ENCODE peak calls at places on chromosomes 12 and 14, in eight cellular contexts. B is heart right ventricle; D is brain microvascular endothelial cell; K is CD8-positive, alpha-beta T cell; A is neural progenitor cell; U is lower leg skin; E is foreskin fibroblast; P is astrocyte. G is an unnamed sample.

GRCh38 chr14:49512147-49512551 is 74.0 kb downstream of the RPS29 start:
- DNase-seq in B (no peak), D (peak), K (no peak), A (no peak), U (no peak), E (peak), P (peak), G (no peak)

GRCh38 chr12:93679308-93679933 is 2.2 kb downstream of the CRADD start:
- DNase-seq in B (peak), D (no peak), K (no peak), A (no peak), U (no peak), E (no peak), P (no peak), G (peak)

GRCh38 chr14:67564236-67564635 is 31.1 kb downstream of the PLEKHH1 start:
- DNase-seq in B (no peak), D (no peak), K (no peak), A (no peak), U (no peak), E (no peak), P (no peak), G (no peak)

GRCh38 chr14:105013150-105013787 is 7.6 kb downstream of the CDCA4 start:
- DNase-seq in B (peak), D (no peak), K (no peak), A (no peak), U (no peak), E (peak), P (no peak), G (no peak)

GRCh38 chr12:114691196-114691595 is 7.2 kb upstream of the TBX3 start:
- DNase-seq in B (no peak), D (no peak), K (no peak), A (peak), U (no peak), E (peak), P (no peak), G (no peak)

GRCh38 chr14:94447986-94448808 is 4.4 kb downstream of the SERPINA11 start:
- DNase-seq in B (no peak), D (no peak), K (no peak), A (no peak), U (no peak), E (no peak), P (no peak), G (no peak)

GRCh38 chr12:101620762-101621133 is 26.0 kb downstream of the MYBPC1 start:
- DNase-seq in B (no peak), D (no peak), K (no peak), A (no peak), U (no peak), E (no peak), P (no peak), G (no peak)

GRCh38 chr14:76920572-76921175 is 94.5 kb downstream of the LRRC74A start:
- DNase-seq in B (no peak), D (no peak), K (no peak), A (peak), U (no peak), E (no peak), P (peak), G (no peak)

GRCh38 chr14:98189077-98189476 is 1082.9 kb downstream of the BCL11B start:
- DNase-seq in B (no peak), D (no peak), K (no peak), A (no peak), U (no peak), E (no peak), P (no peak), G (no peak)

GRCh38 chr14:46250113-46250703 is 401.4 kb downstream of the RPL10L start:
- DNase-seq in B (no peak), D (peak), K (no peak), A (peak), U (no peak), E (peak), P (no peak), G (no peak)

GRCh38 chr14:21802441-21802840 is 128.8 kb upstream of the OR4E1 start:
- DNase-seq in B (no peak), D (no peak), K (no peak), A (no peak), U (no peak), E (no peak), P (no peak), G (no peak)

GRCh38 chr14:80316426-80316825 is 105.1 kb upstream of the DIO2 start:
- DNase-seq in B (no peak), D (peak), K (no peak), A (no peak), U (no peak), E (peak), P (peak), G (no peak)

GRCh38 chr12:102326987-102327386 is 129.4 kb upstream of the PMCH start:
- DNase-seq in B (no peak), D (no peak), K (no peak), A (no peak), U (no peak), E (no peak), P (no peak), G (no peak)

GRCh38 chr12:46958093-46958492 is 121.3 kb upstream of the PCED1B start:
- DNase-seq in B (no peak), D (no peak), K (no peak), A (no peak), U (no peak), E (no peak), P (no peak), G (no peak)

GRCh38 chr12:40718878-40719372 is 26.7 kb downstream of the CNTN1 start:
- DNase-seq in B (no peak), D (no peak), K (no peak), A (no peak), U (no peak), E (no peak), P (no peak), G (no peak)

GRCh38 chr12:4112734-4113396 is 160.7 kb upstream of the CCND2 start:
- DNase-seq in B (no peak), D (peak), K (no peak), A (no peak), U (no peak), E (peak), P (no peak), G (no peak)

GRCh38 chr12:123094349-123095073 is 56.4 kb downstream of the PITPNM2 start:
- DNase-seq in B (peak), D (peak), K (no peak), A (no peak), U (no peak), E (peak), P (peak), G (no peak)

GRCh38 chr12:105092336-105092735 is 8.1 kb upstream of the ALDH1L2 start:
- DNase-seq in B (no peak), D (no peak), K (no peak), A (peak), U (no peak), E (no peak), P (no peak), G (no peak)

GRCh38 chr14:70885343-70886014 is 21.8 kb upstream of the PCNX1 start:
- DNase-seq in B (no peak), D (no peak), K (no peak), A (no peak), U (no peak), E (no peak), P (no peak), G (no peak)

GRCh38 chr14:35963209-35963608 is 137.1 kb downstream of the BRMS1L start:
- DNase-seq in B (no peak), D (no peak), K (no peak), A (peak), U (no peak), E (no peak), P (no peak), G (no peak)

GRCh38 chr12:32005496-32006125 is 46.4 kb downstream of the RESF1 start:
- DNase-seq in B (no peak), D (no peak), K (no peak), A (no peak), U (no peak), E (no peak), P (peak), G (no peak)

GRCh38 chr12:94649349-94650142 is 811 bp downstream of the TMCC3 start:
- DNase-seq in B (peak), D (peak), K (peak), A (peak), U (no peak), E (peak), P (peak), G (peak)

GRCh38 chr12:76552343-76552938 is 7.1 kb downstream of the OSBPL8 start:
- DNase-seq in B (no peak), D (no peak), K (no peak), A (no peak), U (no peak), E (no peak), P (peak), G (no peak)

GRCh38 chr14:94707494-94707893 is 62.4 kb downstream of the GSC start:
- DNase-seq in B (no peak), D (no peak), K (no peak), A (peak), U (no peak), E (no peak), P (no peak), G (no peak)

GRCh38 chr12:593396-593976 is 69.8 kb downstream of the NINJ2 start:
- DNase-seq in B (no peak), D (no peak), K (no peak), A (no peak), U (peak), E (no peak), P (no peak), G (no peak)

GRCh38 chr14:33685698-33686097 is 265.2 kb downstream of the EGLN3 start:
- DNase-seq in B (no peak), D (no peak), K (no peak), A (no peak), U (no peak), E (no peak), P (no peak), G (no peak)

GRCh38 chr14:70641548-70642312 is at the start of gene TTC9:
- DNase-seq in B (peak), D (no peak), K (peak), A (peak), U (no peak), E (peak), P (no peak), G (no peak)

GRCh38 chr14:89955418-89956293 is at the start of gene TDP1:
- DNase-seq in B (peak), D (peak), K (peak), A (peak), U (peak), E (peak), P (peak), G (peak)

GRCh38 chr14:100332797-100333196 is 9.7 kb downstream of the SLC25A47 start:
- DNase-seq in B (no peak), D (no peak), K (no peak), A (no peak), U (no peak), E (no peak), P (no peak), G (no peak)

GRCh38 chr12:18492372-18493025 is 231.2 kb downstream of the PIK3C2G start:
- DNase-seq in B (no peak), D (peak), K (no peak), A (no peak), U (no peak), E (peak), P (peak), G (no peak)

DNA sequence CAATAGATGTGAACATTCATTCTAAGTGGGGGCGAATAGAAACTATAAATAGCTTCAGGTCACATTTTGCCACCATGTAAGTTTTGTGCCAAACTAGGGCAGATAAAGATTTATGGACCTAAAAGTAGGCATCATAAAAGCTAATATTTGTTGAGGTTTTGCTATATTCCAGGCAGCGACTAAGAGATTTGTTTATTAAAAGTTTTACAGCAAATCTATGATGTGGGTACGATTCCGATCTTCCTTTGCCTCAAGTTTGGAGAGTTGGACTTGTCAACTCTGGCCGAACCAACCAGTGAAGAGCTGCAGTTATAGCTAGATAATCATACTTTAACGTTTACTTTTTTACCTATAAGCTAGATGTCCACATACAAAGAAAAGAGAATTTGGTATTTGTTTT is 1.6 kb downstream of the MAPK1IP1L start:
- DNase-seq in B (no peak), D (no peak), K (no peak), A (no peak), U (no peak), E (no peak), P (no peak), G (no peak)
- H3K4me3 ChIP-seq in B (peak), D (peak), K (peak), A (peak), U (no peak), E (peak), P (peak), G (peak)

DNA sequence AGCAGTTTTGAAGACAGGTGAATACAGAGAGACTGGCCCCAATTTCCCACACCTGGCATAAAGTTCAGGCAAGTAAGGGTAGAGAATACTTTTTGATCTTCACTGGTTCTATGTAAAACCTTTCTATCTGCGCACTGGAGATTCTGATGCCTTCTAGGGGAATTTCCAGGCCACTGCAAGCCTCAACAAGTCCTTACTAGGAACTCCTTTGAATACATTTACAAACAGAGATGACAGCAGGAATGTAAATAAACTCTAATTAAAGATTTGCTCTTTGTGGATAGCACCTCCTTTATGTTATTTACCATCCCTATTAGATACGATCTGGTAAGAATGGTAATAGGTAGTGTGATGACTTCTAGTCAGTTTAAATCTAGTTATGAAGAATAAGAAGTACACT is 69.2 kb downstream of the NTN4 start:
- DNase-seq in B (no peak), D (no peak), K (no peak), A (peak), U (no peak), E (no peak), P (no peak), G (no peak)
- TF ChIP-seq CTCF in B (peak), D (peak), K (no peak), A (peak), U (no peak), E (peak), P (no peak), G (no peak)

DNA sequence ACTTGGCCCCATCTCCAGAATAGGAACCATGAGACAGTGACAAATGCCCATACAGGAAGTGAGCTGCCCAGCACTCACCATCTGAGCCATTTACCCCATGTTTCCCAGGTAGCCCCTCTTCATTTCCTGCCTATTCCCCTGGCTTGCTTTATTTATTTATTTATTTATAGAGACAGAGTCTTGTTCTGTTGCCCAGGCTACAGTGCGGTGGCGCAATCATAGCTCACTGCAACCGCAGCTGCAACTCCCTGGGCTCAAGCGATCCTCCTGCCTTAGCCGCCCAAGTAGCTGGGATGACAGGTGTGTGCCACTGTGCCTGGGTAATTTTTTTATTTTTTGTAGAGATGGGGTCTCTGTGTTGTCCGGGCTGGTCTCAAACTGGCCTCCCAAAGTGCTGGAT is 71.3 kb downstream of the RIN3 start:
- DNase-seq in B (no peak), D (no peak), K (no peak), A (no peak), U (no peak), E (no peak), P (no peak), G (no peak)
- H3K4me3 ChIP-seq in B (no peak), D (no peak), K (no peak), A (no peak), U (no peak), E (no peak), P (no peak), G (no peak)

DNA sequence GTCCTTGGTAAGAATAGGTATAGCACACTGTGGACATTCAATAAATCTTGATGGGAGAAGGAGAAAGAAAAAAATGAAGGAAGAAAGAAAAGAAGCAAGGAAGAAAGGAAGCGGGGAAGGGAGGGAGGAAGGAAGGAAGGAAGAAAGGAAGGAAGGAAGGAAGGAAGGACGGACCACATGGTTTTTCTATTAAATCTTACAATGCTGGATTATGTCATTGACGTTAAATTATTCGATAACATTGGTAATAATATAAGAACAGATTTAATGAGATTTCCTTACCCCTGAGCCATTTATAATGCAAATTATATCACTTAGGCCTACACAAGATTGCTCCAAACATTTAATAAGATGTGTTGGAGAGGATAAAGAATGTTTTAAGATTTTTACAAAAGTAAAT is 124.9 kb upstream of the SYT1 start:
- DNase-seq in B (no peak), D (no peak), K (no peak), A (no peak), U (no peak), E (no peak), P (no peak), G (no peak)
- TF ChIP-seq CTCF in B (no peak), D (no peak), K (no peak), A (no peak), U (no peak), E (no peak), P (no peak), G (no peak)

DNA sequence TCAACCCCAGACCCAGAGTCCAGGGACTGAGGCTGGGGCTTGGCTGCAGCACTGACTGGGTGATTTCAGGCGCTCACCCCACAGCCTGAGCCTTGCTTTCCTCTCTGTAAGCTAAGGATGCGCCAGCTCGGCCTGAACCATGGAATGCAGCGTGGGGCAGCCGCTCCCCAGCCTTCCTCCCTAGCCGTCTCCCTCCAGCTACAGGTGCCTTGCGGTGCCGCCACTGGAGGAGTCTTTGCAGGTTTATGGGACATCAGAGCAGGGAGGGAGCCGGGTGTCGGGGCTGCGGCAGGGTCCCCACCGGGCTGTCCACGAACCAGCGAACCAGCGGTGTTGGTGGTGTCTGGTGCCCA is 19.4 kb downstream of the PPP2R5C start:
- DNase-seq in B (no peak), D (no peak), K (no peak), A (peak), U (no peak), E (peak), P (no peak), G (no peak)
- H3K4me3 ChIP-seq in B (peak), D (no peak), K (peak), A (peak), U (no peak), E (no peak), P (no peak), G (peak)

GRCh38 chr12:129245769-129246168 is 392.5 kb downstream of the GLT1D1 start:
- DNase-seq in B (no peak), D (no peak), K (no peak), A (no peak), U (no peak), E (no peak), P (no peak), G (no peak)
- TF ChIP-seq CTCF in B (no peak), D (no peak), K (no peak), A (no peak), U (no peak), E (no peak), P (no peak), G (no peak)

DNA sequence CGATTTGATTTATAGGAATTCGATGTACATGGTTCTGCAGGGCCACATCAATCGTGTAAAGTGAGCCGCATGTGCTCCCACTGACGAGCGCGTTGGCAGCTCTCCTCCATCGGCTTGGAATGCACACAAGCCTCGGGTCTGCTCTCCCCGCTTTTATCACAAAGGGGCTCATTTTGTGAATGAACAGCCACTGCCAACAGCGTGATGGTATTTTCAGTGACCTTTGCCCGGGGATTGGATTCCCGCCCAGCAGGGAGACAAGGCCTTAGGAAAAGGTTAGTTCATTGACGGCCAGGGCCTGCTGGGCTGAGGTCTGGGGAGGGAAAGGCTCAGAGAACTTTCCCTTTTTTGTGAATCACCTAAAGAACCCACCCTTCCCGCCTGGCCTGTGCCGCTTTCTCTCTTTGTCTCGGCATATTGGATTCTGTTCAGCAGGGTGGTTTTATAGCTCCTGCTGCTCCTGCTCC is 232.1 kb downstream of the MSRB3 start:
- DNase-seq in B (peak), D (no peak), K (no peak), A (peak), U (no peak), E (no peak), P (peak), G (peak)
- H3K4me3 ChIP-seq in B (no peak), D (no peak), K (no peak), A (peak), U (no peak), E (no peak), P (no peak), G (no peak)

GRCh38 chr12:130263025-130263424 is 74.7 kb upstream of the PIWIL1 start:
- DNase-seq in B (no peak), D (no peak), K (no peak), A (no peak), U (peak), E (no peak), P (no peak), G (no peak)

GRCh38 chr12:130263996-130264395 is 73.7 kb upstream of the PIWIL1 start:
- DNase-seq in B (no peak), D (no peak), K (no peak), A (no peak), U (peak), E (no peak), P (no peak), G (no peak)

DNA sequence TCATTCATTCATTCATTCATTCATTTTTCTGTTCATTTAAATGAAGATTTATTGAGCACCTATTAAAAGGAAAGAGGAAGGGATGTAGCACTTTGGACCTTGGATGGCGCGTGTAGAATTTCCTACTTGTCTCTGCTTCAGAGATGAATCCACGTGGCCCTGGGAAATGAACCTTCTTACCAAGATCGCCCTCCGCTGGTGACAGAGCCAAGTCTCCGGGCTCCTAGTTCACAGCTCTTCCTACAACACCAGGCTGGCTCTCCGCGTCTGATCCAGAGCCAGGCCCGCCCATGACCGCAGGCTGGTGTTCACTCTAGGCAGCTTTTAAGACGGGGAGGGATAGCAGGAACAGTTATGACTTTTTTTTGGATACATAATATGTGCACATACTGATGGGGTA is 70.9 kb upstream of the PIWIL1 start:
- DNase-seq in B (no peak), D (no peak), K (no peak), A (peak), U (peak), E (no peak), P (no peak), G (no peak)
- TF ChIP-seq CTCF in B (no peak), D (no peak), K (no peak), A (peak), U (no peak), E (no peak), P (no peak), G (no peak)

GRCh38 chr12:10098762-10099161 is at the start of gene CLEC1A:
- DNase-seq in B (peak), D (no peak), K (no peak), A (peak), U (no peak), E (no peak), P (no peak), G (no peak)
- H3K4me3 ChIP-seq in B (peak), D (no peak), K (no peak), A (no peak), U (no peak), E (no peak), P (no peak), G (no peak)